ENCODE peak calls at places on chromosomes 16 and 17, in four cellular contexts. Y is K562, E is GM12878, L is HepG2. U is an unnamed sample.

GRCh38 chr16:48810436-48810802 is 200.4 kb upstream of the N4BP1 start:
- DNase-seq in Y (no peak), L (no peak), E (no peak), U (no peak)

GRCh38 chr16:1031666-1032065 is 40.9 kb upstream of the SSTR5 start:
- DNase-seq in Y (no peak), E (no peak), L (no peak), U (no peak)

GRCh38 chr17:12438813-12439586 is 226.7 kb upstream of the MYOCD start:
- DNase-seq in Y (peak), L (no peak), E (no peak), U (no peak)

GRCh38 chr16:78994135-78994534 is 606.4 kb downstream of the MAF start:
- DNase-seq in L (no peak), Y (no peak), E (no peak), U (no peak)

GRCh38 chr17:31389673-31390381 is 1.6 kb upstream of the RAB11FIP4 start:
- DNase-seq in L (no peak), Y (peak), E (no peak), U (no peak)

GRCh38 chr17:80104956-80105375 is 3.6 kb downstream of the GAA start:
- DNase-seq in Y (no peak), L (no peak), E (no peak), U (no peak)

GRCh38 chr17:14882131-14882530 is 383.0 kb downstream of the PMP22 start:
- DNase-seq in Y (no peak), E (no peak), L (no peak), U (no peak)

GRCh38 chr17:79841369-79842135 is 2.3 kb upstream of the CBX4 start:
- DNase-seq in L (no peak), Y (no peak), E (no peak), U (peak)

GRCh38 chr17:43880420-43880991 is 26.8 kb downstream of the MPP2 start:
- DNase-seq in E (no peak), Y (peak), L (peak), U (peak)

GRCh38 chr16:52773026-52773425 is 226.1 kb upstream of the TOX3 start:
- DNase-seq in Y (no peak), L (no peak), E (no peak), U (no peak)

GRCh38 chr17:13825526-13826040 is 223.9 kb upstream of the HS3ST3A1 start:
- DNase-seq in L (no peak), E (no peak), Y (no peak), U (no peak)

GRCh38 chr17:64061157-64061898 is 40.9 kb upstream of the ICAM2 start:
- DNase-seq in Y (no peak), E (peak), L (no peak), U (no peak)

GRCh38 chr17:17398928-17399926 is 77.6 kb upstream of the MED9 start:
- DNase-seq in L (no peak), E (no peak), Y (no peak), U (no peak)

GRCh38 chr16:56558024-56558747 is 6.7 kb upstream of the MT4 start:
- DNase-seq in E (no peak), L (no peak), Y (no peak), U (no peak)

GRCh38 chr16:9567674-9568073 is 476.2 kb downstream of the HAPSTR1 start:
- DNase-seq in L (no peak), E (no peak), Y (no peak), U (no peak)

GRCh38 chr17:8131844-8132441 is 8.0 kb upstream of the HES7 start:
- DNase-seq in L (no peak), E (no peak), Y (no peak), U (no peak)

GRCh38 chr17:78496311-78496710 is 80.9 kb downstream of the DNAH17 start:
- DNase-seq in E (no peak), Y (no peak), L (no peak), U (no peak)

DNA sequence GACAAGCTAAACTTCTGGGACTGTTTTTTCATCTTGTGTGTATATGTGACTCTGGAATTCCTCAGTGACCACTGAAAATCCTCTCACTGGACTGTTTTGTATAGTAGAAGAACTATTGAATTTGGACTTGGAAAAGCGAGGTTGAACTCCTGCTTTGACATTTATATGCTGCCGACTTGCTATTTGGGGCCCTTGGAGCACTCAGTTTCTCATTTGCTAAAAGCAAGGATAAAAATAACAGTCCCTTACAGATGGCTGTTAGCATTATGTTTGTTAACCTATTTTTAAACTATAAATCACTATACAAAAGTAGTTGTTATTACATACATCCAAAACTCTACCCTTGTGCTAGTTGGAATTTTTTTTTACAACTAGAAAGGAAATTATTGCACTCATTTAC is 9.0 kb downstream of the VMP1 start:
- DNase-seq in E (no peak), L (no peak), Y (no peak), U (no peak)
- TF ChIP-seq TCF7 in E (no peak), L (no peak), Y (no peak), U (no peak)

GRCh38 chr16:29680180-29680598 is 1.2 kb downstream of the QPRT start:
- DNase-seq in L (peak), E (no peak), Y (no peak), U (no peak)
- TF ChIP-seq TCF7 in L (no peak), E (no peak), Y (no peak), U (no peak)

GRCh38 chr17:57835333-57835900 is 14.4 kb downstream of the MRPS23 start:
- DNase-seq in L (peak), E (no peak), Y (no peak), U (no peak)

GRCh38 chr17:57838857-57839570 is 10.8 kb downstream of the MRPS23 start:
- DNase-seq in L (no peak), Y (no peak), E (no peak), U (no peak)

GRCh38 chr17:57839571-57839923 is 10.3 kb downstream of the MRPS23 start:
- DNase-seq in L (no peak), Y (no peak), E (no peak), U (no peak)

GRCh38 chr17:57842280-57842679 is 7.6 kb downstream of the MRPS23 start:
- DNase-seq in E (no peak), L (no peak), Y (no peak), U (no peak)

DNA sequence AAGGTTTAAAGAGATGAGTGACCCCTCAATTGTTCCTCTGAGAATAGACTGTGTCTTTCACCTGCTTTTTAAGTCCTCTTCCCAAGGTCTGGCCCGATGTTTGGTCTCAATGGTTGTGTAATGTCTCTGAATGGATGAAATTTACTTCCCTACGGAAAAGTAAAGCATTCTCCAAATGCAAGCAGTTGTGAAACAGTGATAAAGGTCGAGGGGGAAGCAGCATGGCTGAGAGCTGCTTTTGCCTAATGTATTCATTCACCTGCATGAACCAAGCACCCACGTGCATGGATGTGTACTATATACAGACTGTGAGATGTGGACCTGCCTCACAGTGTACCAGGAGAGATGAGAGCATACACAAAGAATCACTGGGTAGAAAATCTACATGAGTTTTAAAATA is 11.4 kb downstream of the MRPS23 start:
- DNase-seq in E (no peak), Y (no peak), L (peak), U (no peak)
- TF ChIP-seq TCF7 in E (no peak), Y (no peak), L (peak), U (no peak)

DNA sequence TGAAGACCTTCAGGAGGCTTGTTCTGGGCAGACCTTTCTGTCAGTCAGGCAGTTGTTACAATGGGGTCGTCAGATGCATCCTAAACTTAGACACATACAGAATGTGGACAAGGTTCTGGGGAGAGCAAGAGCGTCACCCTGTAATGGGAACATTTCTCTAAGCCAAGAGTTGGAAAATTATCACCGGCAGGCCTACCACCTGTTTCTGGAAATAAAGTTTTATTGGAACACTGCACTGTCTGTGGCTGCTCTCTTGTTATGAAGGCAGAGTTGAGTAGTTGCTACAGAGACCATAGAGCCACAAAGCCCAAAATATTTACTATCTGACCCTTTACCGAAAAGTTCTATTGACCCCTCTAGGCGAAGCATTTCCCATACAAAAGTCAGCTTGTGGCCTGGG is 106.2 kb downstream of the CPPED1 start:
- DNase-seq in Y (no peak), L (no peak), E (no peak), U (no peak)
- TF ChIP-seq TCF7 in Y (no peak), L (no peak), E (no peak), U (no peak)

GRCh38 chr17:75384751-75385150 is 20.7 kb downstream of the GRB2 start:
- DNase-seq in L (no peak), E (no peak), Y (no peak), U (no peak)

GRCh38 chr17:75380750-75381149 is 24.7 kb downstream of the GRB2 start:
- DNase-seq in L (no peak), Y (no peak), E (no peak), U (no peak)

GRCh38 chr17:75383842-75384195 is 21.7 kb downstream of the GRB2 start:
- DNase-seq in L (no peak), E (no peak), Y (no peak), U (no peak)

DNA sequence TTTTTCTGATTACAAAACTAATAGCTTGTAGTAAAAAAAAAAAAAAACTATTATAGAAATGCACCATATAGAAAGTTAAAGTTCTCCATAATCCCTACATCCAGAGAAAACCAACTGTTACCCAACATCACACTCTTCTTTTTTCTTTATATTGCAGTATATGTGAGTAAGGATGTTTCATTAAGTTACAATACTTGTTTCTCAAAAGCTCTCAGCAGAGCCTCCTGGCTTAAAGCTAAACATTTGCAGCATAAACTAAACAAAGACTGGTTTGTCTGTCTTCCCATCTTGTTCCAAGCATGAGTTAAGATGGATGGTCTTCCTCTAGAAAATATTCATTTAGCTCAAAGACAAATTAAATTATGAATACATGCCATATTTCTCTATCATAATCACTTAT is 25.2 kb downstream of the GRB2 start:
- DNase-seq in L (no peak), E (no peak), Y (no peak), U (no peak)
- TF ChIP-seq TCF7 in L (no peak), E (no peak), Y (no peak), U (no peak)

DNA sequence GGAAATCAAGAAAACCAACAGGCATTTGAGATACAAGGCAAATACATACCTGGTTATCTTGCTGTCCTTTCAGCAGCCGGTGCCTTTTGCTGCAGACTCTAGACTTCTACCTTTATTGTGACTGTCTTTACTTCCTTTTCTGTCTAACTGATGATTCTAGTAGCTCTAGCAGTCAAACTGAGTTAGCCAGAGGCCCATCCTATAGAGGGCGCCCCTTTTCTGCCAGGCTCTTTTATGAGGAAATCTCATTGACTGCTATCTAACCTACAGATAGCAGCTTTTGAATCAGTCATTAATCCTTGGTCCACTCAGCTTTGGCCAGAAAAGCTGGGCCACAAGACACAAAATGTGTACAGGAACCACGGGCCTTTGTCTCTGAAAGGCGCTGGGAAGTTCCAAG is 87.5 kb upstream of the WSB1 start:
- DNase-seq in L (peak), Y (peak), E (no peak), U (peak)
- TF ChIP-seq TCF7 in L (no peak), Y (no peak), E (no peak), U (no peak)

U was measured in WTC11.